ENCODE peak calls at places on chromosomes 16 and 17, in five cellular contexts. K is foreskin melanocyte; S is stimulated activated CD4-positive, alpha-beta T cell treated with anti-CD3 and anti-CD28 coated beads, TNF-alpha, amount 100 ng/mL, for 24 hours; Y is activated CD4-positive, alpha-beta T cell treated with anti-CD3 and anti-CD28 coated beads for 48 hours; X is GM19239. R is an unnamed sample.
A peak's percentile ranks its signal among the peaks of the same experiment; 100 is the strongest.

GRCh38 chr17:74900208-74900607 is 6.8 kb upstream of the FADS6 start:
- DNase-seq in K (no peak), S (no peak), Y (no peak), X (no peak), R (no peak)

GRCh38 chr16:1639840-1640239 is 27.7 kb downstream of the CRAMP1 start:
- DNase-seq in K (no peak), S (no peak), Y (no peak), X (no peak), R (no peak)

GRCh38 chr17:67372751-67373150 is 4.3 kb upstream of the PITPNC1 start:
- DNase-seq in K (no peak), S (no peak), Y (no peak), X (no peak), R (no peak)

GRCh38 chr16:49458656-49459445 is 85.2 kb downstream of the C16orf78 start:
- DNase-seq in K (no peak), S (no peak), Y (no peak), X (no peak), R (no peak)

GRCh38 chr16:71911121-71911520 is 15.8 kb downstream of the IST1 start:
- DNase-seq in K (no peak), S (no peak), Y (no peak), X (no peak), R (no peak)

GRCh38 chr16:30395992-30396560 is 856 bp downstream of the ZNF48 start:
- DNase-seq in K (no peak), S (no peak), Y (no peak), X (no peak), R (no peak)

GRCh38 chr16:57153841-57154240 is 32.0 kb downstream of the PSME3IP1 start:
- DNase-seq in K (no peak), S (no peak), Y (no peak), X (no peak), R (no peak)

GRCh38 chr16:54318941-54319340 is 32.4 kb upstream of the IRX3 start:
- DNase-seq in K (no peak), S (no peak), Y (no peak), X (no peak), R (no peak)

GRCh38 chr17:32831223-32831622 is 45.7 kb downstream of the MYO1D start:
- DNase-seq in K (no peak), S (no peak), Y (no peak), X (no peak), R (no peak)

GRCh38 chr16:3215601-3216262 is 19.2 kb downstream of the ZNF200 start:
- DNase-seq in K (no peak), S (no peak), Y (peak; percentile 36), X (no peak), R (no peak)

GRCh38 chr16:88208112-88208511 is 174.6 kb upstream of the ZNF469 start:
- DNase-seq in K (no peak), S (no peak), Y (no peak), X (no peak), R (no peak)

GRCh38 chr17:45229681-45230409 is 8.2 kb downstream of the FMNL1 start:
- DNase-seq in K (no peak), S (peak; percentile 60), Y (peak; percentile 51), X (no peak), R (no peak)

GRCh38 chr17:28406478-28406824 is 439 bp upstream of the SLC46A1 start:
- DNase-seq in K (no peak), S (no peak), Y (no peak), X (no peak), R (peak; percentile 40)

GRCh38 chr17:78935419-78936323 is 10.5 kb upstream of the TIMP2 start:
- DNase-seq in K (no peak), S (no peak), Y (no peak), X (no peak), R (peak; percentile 79)

GRCh38 chr16:84933774-84934571 is 77.4 kb downstream of the ZDHHC7 start:
- DNase-seq in K (no peak), S (no peak), Y (no peak), X (no peak), R (peak; percentile 93)

GRCh38 chr17:50397111-50397918 is at the start of gene LRRC59:
- DNase-seq in K (peak; percentile 76), S (peak; percentile 91), Y (peak; percentile 94), X (peak; percentile 87), R (peak; percentile 89)

GRCh38 chr17:29347831-29348281 is 42.3 kb upstream of the TAOK1 start:
- DNase-seq in K (peak; percentile 11), S (no peak), Y (no peak), X (no peak), R (no peak)

GRCh38 chr17:44677136-44677535 is 12.4 kb downstream of the CCDC43 start:
- DNase-seq in K (no peak), S (no peak), Y (no peak), X (no peak), R (no peak)

GRCh38 chr16:67833418-67834241 is 8.5 kb upstream of the THAP11 start:
- DNase-seq in K (peak; percentile 82), S (peak; percentile 92), Y (peak; percentile 97), X (peak; percentile 96), R (peak; percentile 93)

GRCh38 chr17:17494499-17495447 is 1.4 kb downstream of the RASD1 start:
- DNase-seq in K (peak; percentile 31), S (no peak), Y (peak; percentile 36), X (no peak), R (peak; percentile 67)

GRCh38 chr17:50781167-50781566 is 13.8 kb upstream of the ANKRD40CL start:
- DNase-seq in K (no peak), S (no peak), Y (no peak), X (no peak), R (no peak)

GRCh38 chr16:86657972-86658371 is 79.6 kb downstream of the FOXL1 start:
- DNase-seq in K (no peak), S (no peak), Y (no peak), X (no peak), R (no peak)

GRCh38 chr16:85422124-85422373 is 191.1 kb upstream of the GSE1 start:
- DNase-seq in K (no peak), S (no peak), Y (no peak), X (no peak), R (no peak)

GRCh38 chr17:596763-597644 is 117.6 kb downstream of the VPS53 start:
- DNase-seq in K (peak; percentile 15), S (peak; percentile 26), Y (peak; percentile 46), X (no peak), R (no peak)

GRCh38 chr17:75326587-75326955 is 37.3 kb upstream of the SLC25A19 start:
- DNase-seq in K (no peak), S (no peak), Y (no peak), X (no peak), R (no peak)